ENCODE peak calls at places on chromosome 4, in seven cellular contexts. Y is CD4-positive, alpha-beta T cell; H is Jurkat, Clone E6-1; F is stimulated activated CD4-positive, alpha-beta T cell treated with anti-CD3 and anti-CD28 coated beads, Interleukin-2, amount 100 ng/mL, for 24 hours; O is activated CD4-positive, alpha-beta T cell treated with anti-CD3 and anti-CD28 coated beads, Interleukin-2, amount 50 U/mL, for 4 hours; T is posterior vena cava; D is AG09309. B is an unnamed sample.

GRCh38 chr4:80261989-80262600 is 4.4 kb upstream of the FGF5 start:
- DNase-seq in Y (no peak), H (no peak), F (no peak), O (no peak), T (no peak), D (no peak), B (no peak)

GRCh38 chr4:101282076-101282844 is 65.1 kb downstream of the PPP3CA start:
- DNase-seq in Y (no peak), H (no peak), F (peak; percentile 36), O (peak; percentile 3), T (no peak), D (no peak), B (no peak)

GRCh38 chr4:12729384-12729783 is 754.8 kb downstream of the RAB28 start:
- DNase-seq in Y (no peak), H (peak; percentile 15), F (no peak), O (no peak), T (no peak), D (no peak), B (no peak)

GRCh38 chr4:87461281-87461700 is 38.9 kb downstream of the NUDT9 start:
- DNase-seq in Y (no peak), H (no peak), F (no peak), O (no peak), T (no peak), D (no peak), B (no peak)

GRCh38 chr4:158410272-158410671 is 111.4 kb upstream of the RXFP1 start:
- DNase-seq in Y (no peak), H (no peak), F (no peak), O (no peak), T (no peak), D (peak; percentile 13), B (no peak)

GRCh38 chr4:89661490-89661889 is 175.5 kb downstream of the SNCA start:
- DNase-seq in Y (no peak), H (no peak), F (no peak), O (no peak), T (no peak), D (peak; percentile 25), B (no peak)

GRCh38 chr4:81039351-81040174 is 9.1 kb downstream of the BMP3 start:
- DNase-seq in Y (no peak), H (no peak), F (no peak), O (no peak), T (no peak), D (no peak), B (no peak)

GRCh38 chr4:76634239-76634638 is 199.2 kb downstream of the SHROOM3 start:
- DNase-seq in Y (no peak), H (no peak), F (no peak), O (no peak), T (no peak), D (peak; percentile 47), B (no peak)

GRCh38 chr4:683982-684571 is 4.9 kb downstream of the SLC49A3 start:
- DNase-seq in Y (no peak), H (no peak), F (peak; percentile 43), O (no peak), T (peak; percentile 91), D (no peak), B (peak; percentile 76)

GRCh38 chr4:38867478-38868054 is at the start of gene FAM114A1:
- DNase-seq in Y (no peak), H (no peak), F (peak; percentile 50), O (no peak), T (peak; percentile 95), D (no peak), B (peak; percentile 91)

GRCh38 chr4:120718979-120719566 is 203.5 kb downstream of the PRDM5 start:
- DNase-seq in Y (no peak), H (peak; percentile 23), F (peak; percentile 2), O (no peak), T (no peak), D (no peak), B (no peak)

GRCh38 chr4:80183196-80184052 is 13.9 kb upstream of the PRDM8 start:
- DNase-seq in Y (peak; percentile 31), H (no peak), F (no peak), O (no peak), T (peak; percentile 79), D (no peak), B (peak; percentile 83)

GRCh38 chr4:38455092-38455855 is 208.7 kb upstream of the KLF3 start:
- DNase-seq in Y (no peak), H (peak; percentile 77), F (no peak), O (no peak), T (no peak), D (no peak), B (no peak)

GRCh38 chr4:39446842-39447573 is 11.7 kb downstream of the RPL9 start:
- DNase-seq in Y (peak; percentile 24), H (no peak), F (peak; percentile 56), O (peak; percentile 6), T (peak; percentile 89), D (no peak), B (peak; percentile 87)

GRCh38 chr4:176002007-176002623 is 63.5 kb upstream of the WDR17 start:
- DNase-seq in Y (no peak), H (no peak), F (peak; percentile 13), O (no peak), T (peak; percentile 87), D (no peak), B (peak; percentile 74)

GRCh38 chr4:159111417-159111816 is 8.5 kb downstream of the RAPGEF2 start:
- DNase-seq in Y (no peak), H (no peak), F (no peak), O (no peak), T (no peak), D (no peak), B (no peak)

GRCh38 chr4:80360900-80361299 is 25.4 kb downstream of the CFAP299 start:
- DNase-seq in Y (no peak), H (no peak), F (no peak), O (no peak), T (no peak), D (no peak), B (no peak)

GRCh38 chr4:2515835-2516550 is 20.5 kb upstream of the FAM193A start:
- DNase-seq in Y (no peak), H (no peak), F (no peak), O (no peak), T (no peak), D (no peak), B (peak; percentile 76)

GRCh38 chr4:174461438-174462106 is 60.7 kb downstream of the HPGD start:
- DNase-seq in Y (no peak), H (no peak), F (no peak), O (no peak), T (no peak), D (no peak), B (no peak)

GRCh38 chr4:38174811-38175210 is 214.6 kb downstream of the PTTG2 start:
- DNase-seq in Y (no peak), H (no peak), F (no peak), O (no peak), T (no peak), D (no peak), B (no peak)

GRCh38 chr4:40980318-40980883 is 230.6 kb downstream of the NSUN7 start:
- DNase-seq in Y (no peak), H (no peak), F (no peak), O (no peak), T (no peak), D (no peak), B (no peak)

GRCh38 chr4:139709660-139710059 is 44.0 kb downstream of the MGST2 start:
- DNase-seq in Y (no peak), H (no peak), F (no peak), O (no peak), T (no peak), D (no peak), B (no peak)

GRCh38 chr4:101157415-101158135 is 189.8 kb downstream of the PPP3CA start:
- DNase-seq in Y (no peak), H (no peak), F (no peak), O (no peak), T (no peak), D (no peak), B (no peak)

GRCh38 chr4:39319678-39320077 is 46.5 kb downstream of the RFC1 start:
- DNase-seq in Y (no peak), H (no peak), F (no peak), O (no peak), T (no peak), D (peak; percentile 81), B (no peak)

GRCh38 chr4:31084806-31085416 is 364.7 kb downstream of the PCDH7 start:
- DNase-seq in Y (no peak), H (no peak), F (no peak), O (no peak), T (no peak), D (no peak), B (no peak)

GRCh38 chr4:124178449-124179021 is 534.0 kb downstream of the ANKRD50 start:
- DNase-seq in Y (no peak), H (no peak), F (no peak), O (no peak), T (no peak), D (no peak), B (no peak)

GRCh38 chr4:164959896-164960295 is 17.6 kb downstream of the TRIM61 start:
- DNase-seq in Y (no peak), H (no peak), F (no peak), O (no peak), T (no peak), D (no peak), B (no peak)

GRCh38 chr4:121454251-121454979 is 73.6 kb upstream of the QRFPR start:
- DNase-seq in Y (no peak), H (no peak), F (no peak), O (no peak), T (no peak), D (no peak), B (no peak)

GRCh38 chr4:4770610-4771009 is 88.9 kb upstream of the MSX1 start:
- DNase-seq in Y (no peak), H (no peak), F (no peak), O (no peak), T (no peak), D (no peak), B (no peak)

GRCh38 chr4:94441838-94442237 is 9.9 kb upstream of the PDLIM5 start:
- DNase-seq in Y (no peak), H (no peak), F (no peak), O (no peak), T (no peak), D (no peak), B (no peak)

GRCh38 chr4:189511581-189511980 is 429.1 kb upstream of the FRG1 start:
- DNase-seq in Y (no peak), H (no peak), F (no peak), O (no peak), T (no peak), D (no peak), B (no peak)

GRCh38 chr4:100391913-100392312 is 125.9 kb downstream of the EMCN start:
- DNase-seq in Y (no peak), H (no peak), F (no peak), O (no peak), T (no peak), D (peak; percentile 4), B (no peak)

GRCh38 chr4:184473515-184474260 is 662 bp downstream of the IRF2 start:
- DNase-seq in Y (peak; percentile 42), H (peak; percentile 26), F (peak; percentile 50), O (peak; percentile 41), T (peak; percentile 87), D (no peak), B (no peak)

GRCh38 chr4:44145868-44146267 is 302.7 kb downstream of the KCTD8 start:
- DNase-seq in Y (no peak), H (no peak), F (no peak), O (no peak), T (no peak), D (no peak), B (no peak)

B was measured in sigmoid colon.